ENCODE peak calls at places on chromosomes 11 and 22, in four cellular contexts. Z is IMR-90, D is fibroblast of lung, W is PC-3. G is an unnamed sample.
A peak's percentile ranks its signal among the peaks of the same experiment; 100 is the strongest.

GRCh38 chr11:62854825-62855570 is 15.6 kb upstream of the WDR74 start:
- DNase-seq in D (no peak), W (no peak), Z (no peak), G (no peak)

GRCh38 chr11:116976941-116977570 is 121.2 kb downstream of the SIK3 start:
- DNase-seq in W (no peak), D (peak; percentile 20), Z (no peak), G (no peak)

GRCh38 chr22:39920134-39920743 is 19.4 kb downstream of the GRAP2 start:
- DNase-seq in D (no peak), Z (no peak), W (no peak), G (no peak)

GRCh38 chr11:5992604-5993251 is 5.9 kb upstream of the OR52L1 start:
- DNase-seq in W (peak; percentile 33), Z (peak; percentile 7), D (peak; percentile 4), G (no peak)

GRCh38 chr11:78432058-78432515 is 14.5 kb upstream of the GAB2 start:
- DNase-seq in D (peak; percentile 18), W (peak; percentile 37), Z (no peak), G (no peak)

GRCh38 chr11:59247535-59248227 is 35.0 kb upstream of the MPEG1 start:
- DNase-seq in D (peak; percentile 81), Z (peak; percentile 7), W (peak; percentile 62), G (no peak)

GRCh38 chr11:35040221-35040942 is 98.6 kb upstream of the CD44 start:
- DNase-seq in W (peak; percentile 61), D (peak; percentile 49), Z (peak; percentile 69), G (no peak)

GRCh38 chr11:131904756-131905155 is 534.3 kb downstream of the NTM start:
- DNase-seq in W (no peak), Z (no peak), D (no peak), G (no peak)

GRCh38 chr11:10514210-10514609 is 26.8 kb downstream of the RNF141 start:
- DNase-seq in W (peak; percentile 56), Z (peak; percentile 49), D (peak; percentile 68), G (no peak)

GRCh38 chr11:76245720-76246119 is 39.4 kb upstream of the WNT11 start:
- DNase-seq in D (no peak), Z (no peak), W (no peak), G (peak; percentile 48)

GRCh38 chr11:17221968-17222367 is 14.2 kb upstream of the PIK3C2A start:
- DNase-seq in W (peak; percentile 3), D (no peak), Z (peak; percentile 66), G (no peak)

GRCh38 chr22:50722716-50723428 is 15.1 kb upstream of the ACR start:
- DNase-seq in D (no peak), W (no peak), Z (no peak), G (peak; percentile 33)

GRCh38 chr11:30984827-30985226 is 384.7 kb downstream of the DCDC1 start:
- DNase-seq in Z (no peak), W (no peak), D (peak; percentile 4), G (no peak)

GRCh38 chr11:128688031-128688713 is 5.7 kb upstream of the FLI1 start:
- DNase-seq in D (no peak), W (no peak), Z (no peak), G (peak; percentile 67)

GRCh38 chr11:128689946-128690745 is 3.7 kb upstream of the FLI1 start:
- DNase-seq in W (no peak), D (peak; percentile 26), Z (no peak), G (peak; percentile 86)

GRCh38 chr11:128690746-128691091 is 3.2 kb upstream of the FLI1 start:
- DNase-seq in D (no peak), W (no peak), Z (no peak), G (peak; percentile 61)

GRCh38 chr11:128689586-128689945 is 4.3 kb upstream of the FLI1 start:
- DNase-seq in W (no peak), D (no peak), Z (no peak), G (no peak)

GRCh38 chr11:128688896-128689546 is 4.9 kb upstream of the FLI1 start:
- DNase-seq in Z (no peak), D (no peak), W (no peak), G (no peak)
- H3K9ac ChIP-seq in Z (no peak overlapping the region), D (no peak overlapping the region), W (no peak overlapping the region), G (no peak overlapping the region)

GRCh38 chr11:45209480-45209879 is 63.0 kb downstream of the PRDM11 start:
- DNase-seq in D (no peak), W (no peak), Z (no peak), G (no peak)

GRCh38 chr11:45210846-45211245 is 64.4 kb downstream of the PRDM11 start:
- DNase-seq in W (no peak), D (no peak), Z (no peak), G (no peak)

GRCh38 chr11:45209904-45210699 is 63.7 kb downstream of the PRDM11 start:
- DNase-seq in W (no peak), Z (peak; percentile 21), D (peak; percentile 84), G (peak; percentile 96)

GRCh38 chr11:45208135-45208534 is 61.7 kb downstream of the PRDM11 start:
- DNase-seq in W (no peak), Z (no peak), D (no peak), G (no peak)

GRCh38 chr11:45209000-45209399 is 62.6 kb downstream of the PRDM11 start:
- DNase-seq in D (no peak), W (no peak), Z (no peak), G (no peak)
- H3K9ac ChIP-seq in D (no peak overlapping the region), W (no peak overlapping the region), Z (no peak overlapping the region), G (no peak overlapping the region)

GRCh38 chr22:28454431-28455064 is 225.1 kb downstream of the TTC28 start:
- DNase-seq in D (no peak), Z (no peak), W (no peak), G (no peak)

GRCh38 chr22:28444659-28445058 is 235.0 kb downstream of the TTC28 start:
- DNase-seq in W (no peak), Z (no peak), D (no peak), G (no peak)

GRCh38 chr22:28448625-28449024 is 231.0 kb downstream of the TTC28 start:
- DNase-seq in W (no peak), D (no peak), Z (no peak), G (no peak)

DNA sequence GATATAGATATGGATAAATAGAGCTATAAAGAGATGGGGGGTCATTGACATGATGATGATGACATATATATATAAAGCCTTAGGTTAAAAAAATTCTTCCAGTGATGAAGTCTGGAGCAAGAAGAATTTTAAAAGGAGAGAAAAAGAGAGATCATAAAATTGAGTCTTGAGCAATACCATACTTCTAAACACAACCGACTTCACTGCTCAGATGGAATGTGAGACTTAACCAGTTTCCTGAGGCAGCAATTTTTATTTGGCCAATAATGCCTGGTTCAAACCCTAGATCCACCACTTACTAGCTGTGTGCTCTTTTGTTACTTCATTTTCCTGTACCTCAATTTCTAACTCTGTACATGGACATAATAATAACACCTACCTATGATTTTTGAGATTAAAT is 229.5 kb downstream of the TTC28 start:
- DNase-seq in D (no peak), W (no peak), Z (peak; percentile 9), G (no peak)
- H3K9ac ChIP-seq in D (no peak overlapping the region), W (no peak overlapping the region), Z (no peak overlapping the region), G (no peak overlapping the region)

GRCh38 chr11:13012037-13012693 is 3.0 kb downstream of the RASSF10 start:
- DNase-seq in Z (no peak), D (no peak), W (no peak), G (no peak)
- H3K9ac ChIP-seq in Z (no peak overlapping the region), D (no peak overlapping the region), W (no peak overlapping the region), G (peak overlapping the region; percentile 57)

DNA sequence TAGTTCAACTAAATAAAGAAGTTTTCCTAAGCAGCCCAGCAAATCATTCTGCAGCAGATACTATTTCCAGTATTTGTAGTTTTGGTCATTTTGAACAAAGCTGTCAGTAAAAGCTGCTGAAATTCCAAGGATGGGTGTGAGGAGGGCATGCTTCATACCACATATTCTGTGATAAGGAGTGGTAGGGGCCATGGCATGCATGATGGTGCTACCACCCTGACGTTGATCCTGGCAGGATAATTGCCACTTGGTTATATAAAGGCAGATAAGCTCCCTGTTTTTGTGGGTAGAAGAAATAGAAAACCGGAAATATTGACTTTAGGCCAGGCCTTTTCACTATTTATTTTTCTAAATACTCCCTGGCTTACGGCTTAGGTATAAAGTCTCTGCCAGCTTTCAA is 33.1 kb upstream of the L3MBTL2 start:
- DNase-seq in D (no peak), Z (no peak), W (no peak), G (no peak)
- H3K9ac ChIP-seq in D (no peak overlapping the region), Z (no peak overlapping the region), W (no peak overlapping the region), G (no peak overlapping the region)

GRCh38 chr11:72828081-72828567 is 13.9 kb downstream of the ATG16L2 start:
- DNase-seq in W (peak; percentile 1), D (peak; percentile 48), Z (peak; percentile 44), G (no peak)
- H3K9ac ChIP-seq in W (no peak overlapping the region), D (peak overlapping the region; percentile 1), Z (no peak overlapping the region), G (no peak overlapping the region)

DNA sequence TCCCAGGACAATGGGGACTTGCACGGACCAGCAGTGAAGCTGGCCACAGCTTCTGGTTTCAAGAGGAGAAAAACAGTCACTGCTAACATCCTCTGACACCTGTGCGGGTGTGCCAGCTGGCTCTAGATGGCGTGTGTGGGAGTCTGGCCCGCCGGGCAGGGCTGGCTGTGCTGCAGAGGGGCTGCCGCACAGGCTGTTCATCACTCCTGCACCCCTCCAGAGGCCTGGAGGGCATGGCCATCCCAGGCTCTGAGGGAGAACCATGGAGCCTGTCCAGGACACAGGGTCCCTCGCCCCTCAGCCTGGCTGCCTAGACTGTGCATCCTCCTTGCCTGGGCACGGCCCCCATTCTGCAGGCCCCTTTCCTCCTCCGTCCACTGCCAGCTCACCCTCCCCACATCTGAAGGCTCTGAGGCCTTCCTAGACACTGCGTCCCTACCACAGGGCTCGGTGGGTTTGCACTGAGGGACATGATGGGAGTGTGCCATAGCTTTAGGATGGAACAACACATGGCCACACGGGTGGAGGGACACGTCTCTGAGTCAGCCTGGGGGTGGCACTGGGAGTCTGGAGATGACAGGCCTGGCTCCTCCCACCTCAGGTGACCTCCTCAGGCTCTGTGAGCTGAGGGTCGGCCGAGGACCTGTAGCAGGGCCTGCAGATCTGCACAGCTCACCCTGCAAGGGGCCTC is 42.1 kb upstream of the GNB1L start:
- DNase-seq in W (no peak), D (no peak), Z (no peak), G (peak; percentile 66)
- H3K9ac ChIP-seq in W (no peak overlapping the region), D (no peak overlapping the region), Z (no peak overlapping the region), G (no peak overlapping the region)

G was measured in kidney.